ENCODE peak calls at places on chromosomes 3 and 15, in six cellular contexts. B, X, Y, W, V and A are unnamed samples.

GRCh38 chr3:160981217-160981938 is 123.8 kb downstream of the B3GALNT1 start:
- DNase-seq in B (no peak), X (no peak), Y (peak; percentile 5), W (peak; percentile 50), V (no peak), A (no peak)

GRCh38 chr3:59150039-59150438 is 100.2 kb upstream of the CFAP20DC start:
- DNase-seq in B (no peak), X (no peak), Y (no peak), W (no peak), V (no peak), A (no peak)

GRCh38 chr3:156400062-156400461 is 154.9 kb downstream of the SSR3 start:
- DNase-seq in B (no peak), X (no peak), Y (no peak), W (no peak), V (no peak), A (no peak)

GRCh38 chr15:56739474-56739873 is 6.2 kb upstream of the ZNF280D start:
- DNase-seq in B (no peak), X (no peak), Y (no peak), W (no peak), V (no peak), A (no peak)

GRCh38 chr3:193872265-193872753 is 263.6 kb upstream of the HES1 start:
- DNase-seq in B (no peak), X (peak; percentile 80), Y (no peak), W (no peak), V (peak; percentile 75), A (no peak)

GRCh38 chr3:65146149-65146548 is 458.3 kb upstream of the ADAMTS9 start:
- DNase-seq in B (no peak), X (no peak), Y (no peak), W (no peak), V (no peak), A (no peak)

GRCh38 chr3:108595304-108595703 is 5.8 kb downstream of the DZIP3 start:
- DNase-seq in B (no peak), X (no peak), Y (no peak), W (no peak), V (no peak), A (no peak)

GRCh38 chr3:52291508-52292181 is 4.0 kb downstream of the GLYCTK start:
- DNase-seq in B (peak; percentile 54), X (no peak), Y (peak; percentile 33), W (peak; percentile 61), V (peak; percentile 52), A (no peak)

GRCh38 chr15:31975446-31976229 is 54.7 kb upstream of the CHRNA7 start:
- DNase-seq in B (no peak), X (no peak), Y (no peak), W (no peak), V (no peak), A (no peak)

GRCh38 chr3:66220066-66220465 is 735 bp upstream of the SLC25A26 start:
- DNase-seq in B (no peak), X (no peak), Y (no peak), W (no peak), V (no peak), A (no peak)

GRCh38 chr15:68346986-68347385 is 69.4 kb downstream of the FEM1B start:
- DNase-seq in B (no peak), X (no peak), Y (no peak), W (no peak), V (no peak), A (no peak)
- H3K27ac ChIP-seq in B (no peak overlapping the region), X (no peak overlapping the region), Y (no peak overlapping the region), W (no peak overlapping the region), V (no peak overlapping the region), A (no peak overlapping the region)

GRCh38 chr3:152413244-152413643 is 144.5 kb downstream of the MBNL1 start:
- DNase-seq in B (no peak), X (no peak), Y (no peak), W (no peak), V (no peak), A (no peak)
- H3K27ac ChIP-seq in B (peak overlapping the region; percentile 40), X (peak overlapping the region; percentile 21), Y (no peak overlapping the region), W (no peak overlapping the region), V (no peak overlapping the region), A (no peak overlapping the region)

GRCh38 chr3:185942907-185943306 is 5.1 kb upstream of the TRA2B start:
- DNase-seq in B (no peak), X (no peak), Y (no peak), W (no peak), V (no peak), A (no peak)
- H3K27ac ChIP-seq in B (peak overlapping the region; percentile 7), X (peak overlapping the region; percentile 43), Y (no peak overlapping the region), W (no peak overlapping the region), V (no peak overlapping the region), A (no peak overlapping the region)

DNA sequence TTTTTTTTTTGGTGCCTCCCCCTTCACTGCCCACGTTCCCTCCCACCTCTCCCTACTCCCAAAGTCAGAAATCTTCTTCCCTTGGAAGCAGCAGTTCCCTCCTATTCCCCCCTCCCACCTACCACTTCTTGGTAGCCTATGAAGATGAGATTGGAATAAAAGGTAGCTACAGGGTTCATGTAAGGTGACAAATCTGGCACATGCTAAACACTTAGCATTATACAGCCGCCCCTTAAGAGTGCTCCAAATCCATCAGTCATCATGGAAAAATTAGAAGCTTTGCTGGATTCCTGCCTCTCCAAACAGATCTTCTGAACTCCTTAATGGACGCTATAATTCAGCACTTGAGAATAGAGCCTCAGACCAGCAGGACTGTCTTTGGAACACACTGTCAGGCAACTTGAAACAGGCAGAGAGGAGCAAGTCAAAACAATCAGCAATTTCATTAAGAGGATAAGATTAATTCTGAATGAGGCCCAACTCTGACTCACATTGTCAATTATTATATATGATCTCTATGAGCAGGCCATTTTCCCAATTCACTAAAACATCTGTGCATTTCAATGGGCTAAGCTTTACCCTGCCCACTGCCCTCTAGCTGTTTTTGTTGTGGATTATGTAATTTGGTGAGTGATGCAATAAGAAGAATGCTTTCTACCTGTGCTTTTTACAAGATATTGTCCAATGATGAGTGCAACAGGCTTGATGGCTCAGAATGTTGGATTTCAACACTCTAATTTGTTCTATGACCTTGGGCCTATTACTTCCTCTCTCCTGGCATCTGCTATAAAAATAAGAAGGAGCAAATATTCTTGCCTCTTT is 34.6 kb upstream of the SPRED1 start:
- DNase-seq in B (no peak), X (no peak), Y (no peak), W (no peak), V (no peak), A (no peak)
- H3K27ac ChIP-seq in B (no peak overlapping the region), X (no peak overlapping the region), Y (no peak overlapping the region), W (no peak overlapping the region), V (no peak overlapping the region), A (no peak overlapping the region)

GRCh38 chr3:126266291-126266840 is 86.0 kb upstream of the ALDH1L1 start:
- DNase-seq in B (peak; percentile 91), X (peak; percentile 87), Y (peak; percentile 51), W (no peak), V (no peak), A (peak; percentile 55)
- H3K27ac ChIP-seq in B (peak overlapping the region; percentile 85), X (peak overlapping the region; percentile 90), Y (peak overlapping the region; percentile 84), W (no peak overlapping the region), V (no peak overlapping the region), A (peak overlapping the region; percentile 71)

GRCh38 chr3:175421897-175422296 is 562.8 kb downstream of the NAALADL2 start:
- DNase-seq in B (no peak), X (no peak), Y (no peak), W (no peak), V (no peak), A (no peak)

GRCh38 chr3:175430975-175431374 is 571.8 kb downstream of the NAALADL2 start:
- DNase-seq in B (no peak), X (no peak), Y (no peak), W (no peak), V (no peak), A (no peak)

GRCh38 chr3:175431396-175431795 is 572.3 kb downstream of the NAALADL2 start:
- DNase-seq in B (no peak), X (no peak), Y (no peak), W (no peak), V (no peak), A (no peak)

GRCh38 chr3:175422744-175423143 is 563.6 kb downstream of the NAALADL2 start:
- DNase-seq in B (no peak), X (no peak), Y (no peak), W (no peak), V (no peak), A (no peak)

DNA sequence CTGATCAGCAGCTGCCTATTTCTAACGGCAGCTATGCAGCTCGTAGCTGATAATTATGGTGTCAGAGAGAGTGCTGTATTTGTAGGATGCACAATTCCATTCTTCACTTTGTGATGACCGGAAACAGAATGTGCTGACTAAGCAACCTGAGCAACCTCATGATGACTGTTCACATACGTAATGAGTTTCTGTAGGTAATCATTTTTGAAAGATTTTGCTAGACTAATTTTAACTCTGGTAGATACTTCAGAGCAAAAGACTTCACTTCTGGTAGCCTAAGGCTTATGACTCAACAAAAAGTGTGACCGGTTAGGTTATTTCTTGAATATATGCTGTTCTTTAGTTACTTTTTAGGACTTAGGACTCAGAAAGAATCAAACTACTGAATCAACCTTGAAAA is 567.7 kb downstream of the NAALADL2 start:
- DNase-seq in B (no peak), X (no peak), Y (no peak), W (no peak), V (no peak), A (no peak)
- H3K27ac ChIP-seq in B (no peak overlapping the region), X (no peak overlapping the region), Y (no peak overlapping the region), W (no peak overlapping the region), V (no peak overlapping the region), A (no peak overlapping the region)

DNA sequence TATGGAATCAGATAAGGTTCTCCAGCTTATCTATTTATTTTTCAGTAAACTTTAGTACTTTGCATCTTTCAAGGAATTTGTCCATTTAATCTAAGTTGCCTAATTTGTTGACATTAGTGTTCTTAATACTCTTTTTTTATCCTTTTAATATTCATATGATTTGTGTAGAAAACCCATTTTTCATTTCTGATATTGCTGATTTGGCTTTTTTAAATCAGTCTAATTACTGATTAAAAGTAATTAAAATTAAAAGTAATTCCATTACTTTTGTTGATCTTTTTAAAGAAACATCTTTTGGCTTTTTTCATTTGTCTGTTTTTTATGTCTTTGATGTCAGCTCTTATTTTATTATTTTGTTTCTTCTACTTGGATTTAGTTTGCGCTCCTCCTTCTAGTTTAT is 101.2 kb downstream of the CGGBP1 start:
- DNase-seq in B (no peak), X (no peak), Y (no peak), W (no peak), V (no peak), A (no peak)
- H3K27ac ChIP-seq in B (no peak overlapping the region), X (no peak overlapping the region), Y (no peak overlapping the region), W (no peak overlapping the region), V (no peak overlapping the region), A (no peak overlapping the region)